ENCODE peak calls at places on chromosomes 13 and 19, in seven cellular contexts. N is uterus, C is esophagus muscularis mucosa, A is IMR-90, J is body of pancreas, V is heart left ventricle, F is A549. K is an unnamed sample.

GRCh38 chr13:104385409-104385808 is 1319.2 kb upstream of the SLC10A2 start:
- DNase-seq in N (no peak), C (no peak), A (peak), J (no peak), V (no peak), F (no peak), K (no peak)

GRCh38 chr13:39597828-39598227 is 5.2 kb downstream of the LHFPL6 start:
- DNase-seq in N (no peak), C (no peak), A (peak), J (no peak), V (no peak), F (no peak), K (no peak)

GRCh38 chr19:38728752-38729541 is 15.3 kb downstream of the CAPN12 start:
- DNase-seq in N (peak), C (no peak), A (no peak), J (no peak), V (peak), F (no peak), K (no peak)

GRCh38 chr13:68076046-68076445 is 845.9 kb upstream of the PCDH9 start:
- DNase-seq in N (no peak), C (no peak), A (no peak), J (no peak), V (no peak), F (no peak), K (no peak)

GRCh38 chr19:17747205-17748098 is 3.8 kb upstream of the FCHO1 start:
- DNase-seq in N (peak), C (peak), A (peak), J (peak), V (peak), F (peak), K (peak)

GRCh38 chr13:83798731-83799130 is 83.5 kb downstream of the SLITRK1 start:
- DNase-seq in N (no peak), C (no peak), A (peak), J (no peak), V (no peak), F (no peak), K (no peak)

GRCh38 chr13:43767351-43767901 is 19.3 kb downstream of the ENOX1 start:
- DNase-seq in N (peak), C (no peak), A (no peak), J (no peak), V (peak), F (no peak), K (no peak)

GRCh38 chr19:16575861-16576689 is 3.9 kb upstream of the SLC35E1 start:
- DNase-seq in N (no peak), C (no peak), A (no peak), J (no peak), V (no peak), F (no peak), K (no peak)

GRCh38 chr19:1355258-1355973 is 28.3 kb upstream of the NDUFS7 start:
- DNase-seq in N (peak), C (no peak), A (no peak), J (no peak), V (peak), F (no peak), K (no peak)

GRCh38 chr13:70297219-70297618 is 189.0 kb upstream of the KLHL1 start:
- DNase-seq in N (no peak), C (no peak), A (no peak), J (no peak), V (no peak), F (no peak), K (no peak)

GRCh38 chr19:15180451-15181390 is 20.1 kb downstream of the NOTCH3 start:
- DNase-seq in N (no peak), C (no peak), A (no peak), J (peak), V (no peak), F (no peak), K (no peak)

GRCh38 chr13:76754414-76754813 is 131.8 kb downstream of the KCTD12 start:
- DNase-seq in N (no peak), C (no peak), A (peak), J (no peak), V (peak), F (no peak), K (no peak)

GRCh38 chr19:33304760-33305647 is 2.7 kb upstream of the CEBPA start:
- DNase-seq in N (no peak), C (no peak), A (no peak), J (peak), V (no peak), F (no peak), K (no peak)

GRCh38 chr13:109211616-109212015 is 574.8 kb downstream of the IRS2 start:
- DNase-seq in N (no peak), C (no peak), A (no peak), J (no peak), V (no peak), F (peak), K (no peak)

GRCh38 chr19:28386080-28386869 is 826.7 kb downstream of the UQCRFS1 start:
- DNase-seq in N (no peak), C (no peak), A (no peak), J (no peak), V (no peak), F (no peak), K (no peak)

GRCh38 chr19:38658462-38659306 is 11.2 kb downstream of the ACTN4 start:
- DNase-seq in N (no peak), C (no peak), A (peak), J (peak), V (no peak), F (peak), K (no peak)

GRCh38 chr19:49691243-49692101 is 556 bp downstream of the CPT1C start:
- DNase-seq in N (peak), C (no peak), A (peak), J (no peak), V (peak), F (no peak), K (no peak)

GRCh38 chr13:75639426-75639825 is 3.3 kb downstream of the LMO7 start:
- DNase-seq in N (no peak), C (no peak), A (no peak), J (no peak), V (no peak), F (no peak), K (no peak)

GRCh38 chr13:60080871-60081270 is 82.9 kb downstream of the DIAPH3 start:
- DNase-seq in N (no peak), C (no peak), A (no peak), J (no peak), V (no peak), F (no peak), K (no peak)

GRCh38 chr13:111913790-111914189 is 153.2 kb upstream of the SOX1 start:
- DNase-seq in N (no peak), C (peak), A (no peak), J (no peak), V (peak), F (no peak), K (no peak)

GRCh38 chr13:72141845-72142470 is 275.0 kb upstream of the DACH1 start:
- DNase-seq in N (no peak), C (no peak), A (no peak), J (no peak), V (no peak), F (no peak), K (no peak)

GRCh38 chr13:31053896-31054295 is 107.8 kb downstream of the HSPH1 start:
- DNase-seq in N (no peak), C (no peak), A (no peak), J (no peak), V (no peak), F (no peak), K (no peak)

GRCh38 chr19:17777840-17778620 is 16.9 kb upstream of the B3GNT3 start:
- DNase-seq in N (peak), C (no peak), A (peak), J (peak), V (no peak), F (peak), K (no peak)

GRCh38 chr19:12834418-12834943 is at the start of gene RTBDN:
- DNase-seq in N (no peak), C (no peak), A (no peak), J (no peak), V (no peak), F (no peak), K (no peak)

DNA sequence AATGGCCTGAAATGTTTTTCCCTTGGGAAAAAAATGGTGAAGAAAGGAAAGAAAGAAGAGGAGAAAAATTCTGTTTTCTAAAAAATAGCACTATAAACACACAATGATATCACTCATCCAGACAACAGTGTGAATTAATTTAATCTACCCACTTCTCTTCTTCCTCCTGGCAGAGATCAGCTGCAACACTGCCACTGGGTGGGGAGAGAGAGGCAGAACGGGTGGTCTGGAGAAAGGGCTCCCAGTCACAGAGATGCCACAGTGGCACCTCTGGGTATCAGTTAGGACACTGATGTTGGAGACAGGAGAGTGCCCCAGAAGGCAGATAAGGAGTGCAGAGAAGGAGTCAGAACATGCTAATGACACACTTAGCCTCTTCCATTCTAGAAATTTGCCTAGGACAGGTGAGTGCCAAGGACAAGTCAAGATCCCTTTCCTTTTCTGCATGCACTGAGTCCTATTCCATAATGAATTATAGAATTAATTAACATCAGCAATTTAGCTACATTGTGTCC is 168.6 kb downstream of the SUCLA2 start:
- DNase-seq in N (no peak), C (peak), A (no peak), J (no peak), V (no peak), F (no peak), K (no peak)
- TF ChIP-seq CTCF in N (no peak), C (no peak), A (no peak), J (no peak), V (no peak), F (no peak), K (no peak)

GRCh38 chr13:74287672-74288169 is 153.5 kb upstream of the KLF12 start:
- DNase-seq in N (peak), C (no peak), A (peak), J (peak), V (peak), F (no peak), K (peak)
- H3K4me3 ChIP-seq in N (no peak), C (no peak), A (no peak), J (no peak), V (peak), F (no peak), K (peak)

DNA sequence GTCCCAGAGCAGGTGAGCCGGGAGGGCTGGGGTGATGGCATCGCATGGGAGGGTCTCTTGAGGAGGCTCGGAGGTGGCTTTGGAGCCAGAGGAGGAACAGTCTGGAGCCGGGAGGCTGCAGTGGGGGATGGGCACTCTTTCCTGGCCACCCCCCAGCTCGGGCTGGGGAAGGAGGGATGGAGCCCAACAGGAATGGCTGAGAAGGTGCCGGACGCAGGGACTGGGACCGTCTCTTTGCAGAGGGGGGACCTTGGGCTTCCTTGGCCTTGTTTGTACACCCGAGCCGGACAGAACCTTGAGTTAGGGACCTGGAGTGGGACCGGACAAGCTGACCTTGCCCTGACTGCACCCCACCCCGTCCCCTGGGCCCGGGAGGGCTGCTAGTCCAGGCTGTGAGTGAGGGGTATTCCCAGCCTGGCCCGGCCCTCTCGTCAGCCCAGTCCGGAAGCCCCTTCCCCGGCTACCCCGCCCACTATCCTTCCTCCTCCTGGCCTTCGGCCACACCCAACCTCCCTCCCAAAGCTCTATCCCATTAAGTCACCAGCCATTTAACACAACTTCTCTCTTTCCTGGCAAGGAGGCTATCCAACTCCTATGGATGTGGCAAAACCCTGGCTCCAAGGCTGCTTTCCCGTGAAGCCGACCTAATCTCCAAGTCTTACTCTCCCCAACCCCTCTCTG is 863 bp upstream of the TBXA2R start:
- DNase-seq in N (peak), C (no peak), A (no peak), J (no peak), V (peak), F (no peak), K (no peak)
- TF ChIP-seq POLR2A in N (no peak), C (no peak), A (no peak), J (no peak), V (no peak), F (no peak), K (no peak)

GRCh38 chr13:21060063-21060826 is 1.1 kb downstream of the LATS2 start:
- DNase-seq in N (peak), C (no peak), A (peak), J (peak), V (peak), F (no peak), K (no peak)

GRCh38 chr13:21063031-21063430 is 1.6 kb upstream of the LATS2 start:
- DNase-seq in N (no peak), C (peak), A (no peak), J (no peak), V (no peak), F (no peak), K (no peak)

GRCh38 chr13:21060827-21061076 is 634 bp downstream of the LATS2 start:
- DNase-seq in N (no peak), C (no peak), A (no peak), J (no peak), V (peak), F (no peak), K (no peak)

GRCh38 chr13:21058361-21058760 is 3.0 kb downstream of the LATS2 start:
- DNase-seq in N (no peak), C (no peak), A (no peak), J (no peak), V (no peak), F (no peak), K (no peak)

DNA sequence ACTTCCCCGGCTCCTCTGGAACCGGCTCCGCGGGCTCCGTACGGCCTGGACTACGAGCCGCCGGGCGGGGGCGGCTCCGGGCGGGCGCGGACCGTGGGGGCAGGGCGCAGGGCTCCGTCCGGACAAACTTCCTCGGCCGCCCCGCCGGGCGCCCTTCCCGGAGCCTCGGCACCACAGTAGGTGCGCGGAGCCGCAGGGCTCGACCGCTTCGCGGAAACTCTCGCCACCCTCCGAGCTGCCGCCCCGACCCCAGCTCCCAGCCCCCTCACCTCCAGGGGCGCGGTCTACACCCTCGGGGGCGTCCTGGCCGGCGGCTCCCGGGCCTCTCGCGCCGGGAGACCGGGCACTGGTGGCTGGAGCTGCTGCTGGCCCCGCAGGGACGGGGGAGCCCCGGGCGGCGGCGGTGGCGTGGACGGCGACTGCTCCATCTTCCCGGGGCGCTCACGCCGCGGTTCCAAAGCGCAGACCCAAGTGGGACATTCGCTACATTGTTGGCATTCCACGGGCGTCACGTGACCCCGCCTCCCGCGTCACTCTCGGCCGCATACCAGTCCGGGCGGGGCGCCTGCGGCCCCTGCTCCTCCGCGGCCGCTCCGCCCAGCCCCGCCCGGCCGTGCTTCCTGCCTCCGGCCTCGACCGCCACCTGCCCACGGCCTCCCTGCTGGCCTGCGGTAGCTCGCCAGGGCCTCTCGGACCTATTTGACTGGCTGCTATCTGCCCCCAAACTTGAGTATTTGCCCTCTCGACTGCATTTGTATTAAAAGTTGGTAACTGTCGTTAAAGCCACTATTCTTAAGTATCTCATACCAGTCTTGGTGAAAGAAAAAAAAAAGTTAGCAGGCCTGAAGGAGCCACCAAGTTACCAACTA is at the start of gene LATS2:
- DNase-seq in N (peak), C (peak), A (peak), J (peak), V (peak), F (peak), K (peak)
- TF ChIP-seq CTCF in N (peak), C (peak), A (peak), J (no peak), V (peak), F (no peak), K (no peak)

GRCh38 chr19:40279761-40280607 is 5.2 kb downstream of the AKT2 start:
- DNase-seq in N (no peak), C (no peak), A (no peak), J (no peak), V (no peak), F (no peak), K (no peak)

GRCh38 chr19:40281381-40282208 is 3.5 kb downstream of the AKT2 start:
- DNase-seq in N (no peak), C (no peak), A (no peak), J (no peak), V (no peak), F (no peak), K (no peak)

GRCh38 chr19:40282209-40282580 is 3.0 kb downstream of the AKT2 start:
- DNase-seq in N (no peak), C (no peak), A (no peak), J (no peak), V (no peak), F (no peak), K (no peak)

GRCh38 chr19:40279120-40279551 is 6.0 kb downstream of the AKT2 start:
- DNase-seq in N (peak), C (no peak), A (peak), J (no peak), V (peak), F (no peak), K (no peak)

GRCh38 chr19:40280608-40281221 is 4.4 kb downstream of the AKT2 start:
- DNase-seq in N (no peak), C (no peak), A (no peak), J (peak), V (no peak), F (no peak), K (no peak)
- H3K4me3 ChIP-seq in N (no peak), C (no peak), A (no peak), J (no peak), V (no peak), F (no peak), K (peak)

GRCh38 chr19:57611113-57611512 is 2.9 kb upstream of the ZNF134 start:
- DNase-seq in N (no peak), C (no peak), A (no peak), J (no peak), V (no peak), F (no peak), K (no peak)
- TF ChIP-seq POLR2A in N (no peak), C (no peak), A (no peak), J (no peak), V (no peak), F (no peak), K (no peak)

GRCh38 chr19:55132453-55133129 is 15.2 kb upstream of the PPP1R12C start:
- DNase-seq in N (no peak), C (no peak), A (no peak), J (no peak), V (no peak), F (no peak), K (no peak)

GRCh38 chr19:55137915-55138314 is 11.1 kb downstream of the TNNT1 start:
- DNase-seq in N (no peak), C (no peak), A (no peak), J (no peak), V (no peak), F (no peak), K (no peak)

GRCh38 chr19:55133639-55134444 is 15.2 kb downstream of the TNNT1 start:
- DNase-seq in N (no peak), C (no peak), A (no peak), J (no peak), V (no peak), F (no peak), K (no peak)

GRCh38 chr19:55136399-55137102 is 12.5 kb downstream of the TNNT1 start:
- DNase-seq in N (no peak), C (no peak), A (no peak), J (no peak), V (no peak), F (no peak), K (no peak)

GRCh38 chr19:55134732-55135131 is 14.3 kb downstream of the TNNT1 start:
- DNase-seq in N (no peak), C (no peak), A (no peak), J (no peak), V (no peak), F (no peak), K (no peak)
- TF ChIP-seq CTCF in N (no peak), C (no peak), A (no peak), J (no peak), V (no peak), F (no peak), K (no peak)

K was measured in esophagus squamous epithelium.